ENCODE peak calls at places on chromosomes 5 and 9, in ten cellular contexts. O is HT1080; I is stimulated activated CD4-positive, alpha-beta T cell treated with anti-CD3 and anti-CD28 coated beads, Interleukin-2, amount 100 ng/mL, for 24 hours; Q is endothelial cell; Z is NCI-H1417; K is LHCN-M2; V is ecto neural progenitor cell; P is OCI-LY7; J is suprapubic skin; B is AG20443. S is an unnamed sample.

GRCh38 chr5:117486879-117487391 is 912.3 kb upstream of the SEMA6A start:
- DNase-seq in Z (peak), B (no peak), P (no peak), V (no peak), K (no peak), J (no peak), I (no peak), Q (no peak), O (no peak), S (no peak)

GRCh38 chr9:68726489-68726888 is 21.4 kb downstream of the PIP5K1B start:
- DNase-seq in Z (no peak), I (no peak), P (no peak), K (no peak), O (no peak), J (no peak), B (no peak), V (no peak), Q (no peak), S (no peak)

GRCh38 chr5:157718529-157718928 is 12.7 kb upstream of the THG1L start:
- DNase-seq in Q (peak), K (peak), V (no peak), B (peak), P (peak), I (no peak), O (peak), J (no peak), Z (peak), S (peak)

GRCh38 chr9:135714242-135715055 is 12.5 kb downstream of the KCNT1 start:
- DNase-seq in Z (no peak), I (no peak), V (peak), B (peak), P (no peak), O (no peak), J (no peak), K (no peak), Q (peak), S (no peak)

GRCh38 chr5:143248822-143249579 is 154.5 kb downstream of the NR3C1 start:
- DNase-seq in J (no peak), O (peak), Z (no peak), P (no peak), K (peak), Q (no peak), V (no peak), I (no peak), B (peak), S (no peak)

GRCh38 chr5:33852327-33852726 is 39.5 kb downstream of the ADAMTS12 start:
- DNase-seq in B (peak), Q (no peak), O (no peak), V (no peak), I (no peak), J (no peak), P (no peak), Z (no peak), K (no peak), S (no peak)

GRCh38 chr5:149030392-149030791 is 32.5 kb downstream of the SH3TC2 start:
- DNase-seq in Z (peak), B (no peak), I (no peak), P (no peak), O (peak), J (no peak), K (peak), V (no peak), Q (no peak), S (no peak)

GRCh38 chr9:757246-757881 is 84.1 kb upstream of the DMRT1 start:
- DNase-seq in I (no peak), V (peak), P (peak), K (peak), B (peak), O (peak), J (peak), Z (peak), Q (peak), S (peak)

GRCh38 chr5:137750436-137750835 is 3.7 kb downstream of the HNRNPA0 start:
- DNase-seq in Z (no peak), K (no peak), J (no peak), Q (no peak), V (no peak), I (no peak), O (no peak), P (no peak), B (no peak), S (no peak)

GRCh38 chr5:171898379-171898778 is 108.1 kb downstream of the FBXW11 start:
- DNase-seq in Z (no peak), I (no peak), O (no peak), B (no peak), J (no peak), P (no peak), Q (no peak), K (peak), V (no peak), S (no peak)

GRCh38 chr9:18281291-18281690 is 192.7 kb upstream of the ADAMTSL1 start:
- DNase-seq in I (no peak), J (no peak), O (no peak), P (no peak), K (no peak), Q (no peak), Z (no peak), V (no peak), B (no peak), S (no peak)

GRCh38 chr9:34501372-34501771 is 21.4 kb downstream of the ENHO start:
- DNase-seq in J (no peak), K (no peak), Z (no peak), P (no peak), B (no peak), O (no peak), V (no peak), I (no peak), Q (no peak), S (no peak)

GRCh38 chr5:59116231-59116900 is 533.5 kb downstream of the RAB3C start:
- DNase-seq in K (peak), B (no peak), P (no peak), Z (no peak), O (no peak), V (no peak), Q (no peak), J (no peak), I (no peak), S (no peak)

GRCh38 chr5:112682621-112683061 is 55.0 kb upstream of the APC start:
- DNase-seq in J (no peak), Z (no peak), B (peak), O (peak), Q (no peak), K (peak), V (no peak), I (no peak), P (no peak), S (no peak)

GRCh38 chr9:4671737-4672136 is 5.5 kb upstream of the SPATA6L start:
- DNase-seq in O (no peak), Z (no peak), B (no peak), J (no peak), Q (no peak), I (no peak), K (no peak), P (no peak), V (no peak), S (no peak)

GRCh38 chr9:78592866-78593265 is 295.9 kb downstream of the PSAT1 start:
- DNase-seq in B (peak), V (no peak), P (no peak), J (no peak), K (peak), I (no peak), O (peak), Z (no peak), Q (no peak), S (no peak)

GRCh38 chr5:168756517-168757391 is 177.6 kb upstream of the PANK3 start:
- DNase-seq in P (no peak), Q (no peak), O (no peak), V (no peak), Z (no peak), B (no peak), K (no peak), I (no peak), J (no peak), S (peak)

GRCh38 chr9:101738566-101739183 is at the start of gene GRIN3A:
- DNase-seq in Q (peak), J (no peak), P (no peak), I (no peak), V (peak), B (peak), K (no peak), O (no peak), Z (peak), S (peak)

S was measured in HAP-1.